ENCODE peak calls at places on chromosomes 1 and 21, in five cellular contexts. One of them, this sample, is unnamed.

GRCh38 chr1:6348511-6349191 is 44.9 kb downstream of the ACOT7 start:
- DNase-seq in effector CD4-positive, alpha-beta T cell: peak; percentile 18
- DNase-seq in activated T-cell treated with anti-CD3 and anti-CD28 coated beads for 1 hour: no peak
- DNase-seq in AG04450: no peak
- DNase-seq in NCI-H460: no peak
- DNase-seq in this sample: no peak

GRCh38 chr1:83060216-83060615 is 938.7 kb downstream of the TTLL7 start:
- DNase-seq in activated T-cell treated with anti-CD3 and anti-CD28 coated beads for 1 hour: no peak
- DNase-seq in effector CD4-positive, alpha-beta T cell: no peak
- DNase-seq in NCI-H460: no peak
- DNase-seq in AG04450: no peak
- DNase-seq in this sample: no peak

GRCh38 chr1:36306210-36306901 is at the start of gene SH3D21:
- DNase-seq in effector CD4-positive, alpha-beta T cell: peak; percentile 36
- DNase-seq in NCI-H460: no peak
- DNase-seq in AG04450: no peak
- DNase-seq in activated T-cell treated with anti-CD3 and anti-CD28 coated beads for 1 hour: peak; percentile 42
- DNase-seq in this sample: no peak

GRCh38 chr1:178374016-178374415 is 122.7 kb downstream of the CLEC20A start:
- DNase-seq in NCI-H460: no peak
- DNase-seq in activated T-cell treated with anti-CD3 and anti-CD28 coated beads for 1 hour: no peak
- DNase-seq in AG04450: no peak
- DNase-seq in effector CD4-positive, alpha-beta T cell: no peak
- DNase-seq in this sample: no peak

GRCh38 chr21:35002879-35003722 is 46.0 kb downstream of the RUNX1 start:
- DNase-seq in effector CD4-positive, alpha-beta T cell: no peak
- DNase-seq in AG04450: peak; percentile 67
- DNase-seq in NCI-H460: no peak
- DNase-seq in activated T-cell treated with anti-CD3 and anti-CD28 coated beads for 1 hour: no peak
- DNase-seq in this sample: no peak

GRCh38 chr1:209106237-209106741 is 477.2 kb upstream of the CAMK1G start:
- DNase-seq in AG04450: no peak
- DNase-seq in NCI-H460: no peak
- DNase-seq in effector CD4-positive, alpha-beta T cell: no peak
- DNase-seq in activated T-cell treated with anti-CD3 and anti-CD28 coated beads for 1 hour: no peak
- DNase-seq in this sample: peak; percentile 15

GRCh38 chr1:69700770-69701169 is 133.0 kb downstream of the LRRC7 start:
- DNase-seq in AG04450: no peak
- DNase-seq in effector CD4-positive, alpha-beta T cell: no peak
- DNase-seq in NCI-H460: peak; percentile 3
- DNase-seq in activated T-cell treated with anti-CD3 and anti-CD28 coated beads for 1 hour: no peak
- DNase-seq in this sample: no peak

GRCh38 chr1:220441211-220441610 is 86.7 kb upstream of the MARK1 start:
- DNase-seq in NCI-H460: no peak
- DNase-seq in effector CD4-positive, alpha-beta T cell: no peak
- DNase-seq in activated T-cell treated with anti-CD3 and anti-CD28 coated beads for 1 hour: no peak
- DNase-seq in AG04450: no peak
- DNase-seq in this sample: no peak

GRCh38 chr1:64471218-64471719 is 1.3 kb downstream of the CACHD1 start:
- DNase-seq in effector CD4-positive, alpha-beta T cell: no peak
- DNase-seq in activated T-cell treated with anti-CD3 and anti-CD28 coated beads for 1 hour: no peak
- DNase-seq in AG04450: no peak
- DNase-seq in NCI-H460: no peak
- DNase-seq in this sample: no peak

GRCh38 chr1:226738995-226739695 is at the start of gene ITPKB:
- DNase-seq in effector CD4-positive, alpha-beta T cell: peak; percentile 66
- DNase-seq in AG04450: peak; percentile 38
- DNase-seq in NCI-H460: no peak
- DNase-seq in activated T-cell treated with anti-CD3 and anti-CD28 coated beads for 1 hour: peak; percentile 50
- DNase-seq in this sample: no peak

GRCh38 chr1:116388122-116388521 is 15.1 kb downstream of the ATP1A1 start:
- DNase-seq in AG04450: no peak
- DNase-seq in activated T-cell treated with anti-CD3 and anti-CD28 coated beads for 1 hour: no peak
- DNase-seq in NCI-H460: no peak
- DNase-seq in effector CD4-positive, alpha-beta T cell: no peak
- DNase-seq in this sample: no peak

GRCh38 chr1:25711555-25712298 is 88.3 kb upstream of the SELENON start:
- DNase-seq in AG04450: peak; percentile 67
- DNase-seq in effector CD4-positive, alpha-beta T cell: peak; percentile 22
- DNase-seq in activated T-cell treated with anti-CD3 and anti-CD28 coated beads for 1 hour: peak; percentile 46
- DNase-seq in NCI-H460: no peak
- DNase-seq in this sample: no peak

GRCh38 chr1:153768316-153769126 is 6.7 kb upstream of the SLC27A3 start:
- DNase-seq in AG04450: no peak
- DNase-seq in effector CD4-positive, alpha-beta T cell: no peak
- DNase-seq in activated T-cell treated with anti-CD3 and anti-CD28 coated beads for 1 hour: no peak
- DNase-seq in NCI-H460: no peak
- DNase-seq in this sample: no peak

GRCh38 chr1:36982708-36983107 is 51.6 kb downstream of the GRIK3 start:
- DNase-seq in NCI-H460: no peak
- DNase-seq in effector CD4-positive, alpha-beta T cell: no peak
- DNase-seq in AG04450: no peak
- DNase-seq in activated T-cell treated with anti-CD3 and anti-CD28 coated beads for 1 hour: no peak
- DNase-seq in this sample: no peak

GRCh38 chr21:16569679-16570078 is 839.9 kb downstream of the USP25 start:
- DNase-seq in activated T-cell treated with anti-CD3 and anti-CD28 coated beads for 1 hour: no peak
- DNase-seq in effector CD4-positive, alpha-beta T cell: no peak
- DNase-seq in NCI-H460: peak; percentile 60
- DNase-seq in AG04450: no peak
- DNase-seq in this sample: no peak

GRCh38 chr1:3183439-3183838 is 114.4 kb downstream of the PRDM16 start:
- DNase-seq in activated T-cell treated with anti-CD3 and anti-CD28 coated beads for 1 hour: no peak
- DNase-seq in AG04450: no peak
- DNase-seq in effector CD4-positive, alpha-beta T cell: no peak
- DNase-seq in NCI-H460: no peak
- DNase-seq in this sample: no peak

GRCh38 chr1:209733409-209734192 is 22.3 kb upstream of the TRAF3IP3 start:
- DNase-seq in AG04450: no peak
- DNase-seq in activated T-cell treated with anti-CD3 and anti-CD28 coated beads for 1 hour: no peak
- DNase-seq in NCI-H460: no peak
- DNase-seq in effector CD4-positive, alpha-beta T cell: no peak
- DNase-seq in this sample: no peak

GRCh38 chr1:59699227-59699847 is 115.4 kb upstream of the HOOK1 start:
- DNase-seq in AG04450: no peak
- DNase-seq in NCI-H460: peak; percentile 28
- DNase-seq in effector CD4-positive, alpha-beta T cell: no peak
- DNase-seq in activated T-cell treated with anti-CD3 and anti-CD28 coated beads for 1 hour: no peak
- DNase-seq in this sample: no peak

GRCh38 chr1:119732465-119733168 is 20.9 kb downstream of the PHGDH start:
- DNase-seq in AG04450: no peak
- DNase-seq in effector CD4-positive, alpha-beta T cell: no peak
- DNase-seq in NCI-H460: no peak
- DNase-seq in activated T-cell treated with anti-CD3 and anti-CD28 coated beads for 1 hour: no peak
- DNase-seq in this sample: no peak

GRCh38 chr1:41422306-41422705 is 61.1 kb downstream of the FOXO6 start:
- DNase-seq in NCI-H460: no peak
- DNase-seq in effector CD4-positive, alpha-beta T cell: no peak
- DNase-seq in AG04450: no peak
- DNase-seq in activated T-cell treated with anti-CD3 and anti-CD28 coated beads for 1 hour: no peak
- DNase-seq in this sample: no peak

GRCh38 chr1:182146286-182146685 is 84.8 kb upstream of the ZNF648 start:
- DNase-seq in NCI-H460: no peak
- DNase-seq in effector CD4-positive, alpha-beta T cell: no peak
- DNase-seq in activated T-cell treated with anti-CD3 and anti-CD28 coated beads for 1 hour: no peak
- DNase-seq in AG04450: no peak
- DNase-seq in this sample: no peak

GRCh38 chr1:45002650-45003645 is 8.2 kb downstream of the HECTD3 start:
- DNase-seq in AG04450: no peak
- DNase-seq in effector CD4-positive, alpha-beta T cell: no peak
- DNase-seq in activated T-cell treated with anti-CD3 and anti-CD28 coated beads for 1 hour: no peak
- DNase-seq in NCI-H460: no peak
- DNase-seq in this sample: no peak

GRCh38 chr1:15065736-15066135 is 87.8 kb upstream of the TMEM51 start:
- DNase-seq in effector CD4-positive, alpha-beta T cell: no peak
- DNase-seq in activated T-cell treated with anti-CD3 and anti-CD28 coated beads for 1 hour: no peak
- DNase-seq in NCI-H460: no peak
- DNase-seq in AG04450: no peak
- DNase-seq in this sample: no peak

GRCh38 chr1:36856126-36856525 is 178.2 kb downstream of the GRIK3 start:
- DNase-seq in effector CD4-positive, alpha-beta T cell: no peak
- DNase-seq in AG04450: no peak
- DNase-seq in activated T-cell treated with anti-CD3 and anti-CD28 coated beads for 1 hour: no peak
- DNase-seq in NCI-H460: no peak
- DNase-seq in this sample: no peak

GRCh38 chr1:12447301-12447700 is 170.7 kb downstream of the DHRS3 start:
- DNase-seq in AG04450: no peak
- DNase-seq in effector CD4-positive, alpha-beta T cell: no peak
- DNase-seq in NCI-H460: no peak
- DNase-seq in activated T-cell treated with anti-CD3 and anti-CD28 coated beads for 1 hour: no peak
- DNase-seq in this sample: no peak

GRCh38 chr21:26405071-26405470 is 168.0 kb downstream of the CYYR1 start:
- DNase-seq in NCI-H460: no peak
- DNase-seq in activated T-cell treated with anti-CD3 and anti-CD28 coated beads for 1 hour: no peak
- DNase-seq in AG04450: no peak
- DNase-seq in effector CD4-positive, alpha-beta T cell: no peak
- DNase-seq in this sample: no peak

GRCh38 chr1:219264557-219264956 is 90.9 kb downstream of the LYPLAL1 start:
- DNase-seq in NCI-H460: peak; percentile 51
- DNase-seq in AG04450: no peak
- DNase-seq in effector CD4-positive, alpha-beta T cell: no peak
- DNase-seq in activated T-cell treated with anti-CD3 and anti-CD28 coated beads for 1 hour: no peak
- DNase-seq in this sample: no peak

GRCh38 chr1:228166170-228166936 is 749 bp downstream of the IBA57 start:
- DNase-seq in effector CD4-positive, alpha-beta T cell: peak; percentile 45
- DNase-seq in AG04450: no peak
- DNase-seq in activated T-cell treated with anti-CD3 and anti-CD28 coated beads for 1 hour: peak; percentile 44
- DNase-seq in NCI-H460: peak; percentile 69
- DNase-seq in this sample: no peak

GRCh38 chr1:187051618-187052232 is 223.0 kb downstream of the PLA2G4A start:
- DNase-seq in effector CD4-positive, alpha-beta T cell: no peak
- DNase-seq in AG04450: peak; percentile 7
- DNase-seq in NCI-H460: peak; percentile 59
- DNase-seq in activated T-cell treated with anti-CD3 and anti-CD28 coated beads for 1 hour: no peak
- DNase-seq in this sample: no peak

GRCh38 chr21:33881689-33882440 is 33.7 kb downstream of the ATP5PO start:
- DNase-seq in activated T-cell treated with anti-CD3 and anti-CD28 coated beads for 1 hour: no peak
- DNase-seq in AG04450: no peak
- DNase-seq in effector CD4-positive, alpha-beta T cell: no peak
- DNase-seq in NCI-H460: no peak
- DNase-seq in this sample: peak; percentile 63

This sample was measured in brain pericyte.